ENCODE peak calls at places on chromosomes 5 and 9, in four cellular contexts. I is BE2C, N is HCT116, L is IMR-90. S is an unnamed sample.
A peak's percentile ranks its signal among the peaks of the same experiment; 100 is the strongest.

GRCh38 chr5:56669534-56670483 is 145.5 kb upstream of the MAP3K1 start:
- DNase-seq in I (no peak), N (no peak), L (peak; percentile 12), S (no peak)

GRCh38 chr5:159504857-159505304 is 174.6 kb upstream of the IL12B start:
- DNase-seq in I (peak; percentile 15), N (no peak), L (peak; percentile 78), S (no peak)

GRCh38 chr5:111224561-111224989 is 391 bp downstream of the CAMK4 start:
- DNase-seq in I (peak; percentile 41), N (no peak), L (peak; percentile 7), S (no peak)

GRCh38 chr9:13719410-13719809 is 439.9 kb upstream of the MPDZ start:
- DNase-seq in I (peak; percentile 21), N (no peak), L (peak; percentile 36), S (no peak)

GRCh38 chr5:76542887-76543690 is 80.1 kb downstream of the F2RL2 start:
- DNase-seq in I (no peak), N (no peak), L (peak; percentile 18), S (no peak)

GRCh38 chr5:6950872-6951271 is 237.6 kb downstream of the TENT4A start:
- DNase-seq in I (no peak), N (no peak), L (no peak), S (no peak)

GRCh38 chr5:146873186-146873917 is 5.2 kb downstream of the PPP2R2B start:
- DNase-seq in I (peak; percentile 24), N (no peak), L (no peak), S (no peak)

GRCh38 chr9:5529683-5530221 is 19.4 kb downstream of the PDCD1LG2 start:
- DNase-seq in I (no peak), N (no peak), L (peak; percentile 74), S (no peak)

GRCh38 chr5:154673506-154673905 is 81.7 kb upstream of the LARP1 start:
- DNase-seq in I (no peak), N (no peak), L (no peak), S (no peak)

GRCh38 chr9:21081999-21082398 is 4.3 kb upstream of the IFNB1 start:
- DNase-seq in I (no peak), N (no peak), L (no peak), S (no peak)

GRCh38 chr9:18429065-18429464 is 44.9 kb upstream of the ADAMTSL1 start:
- DNase-seq in I (no peak), N (no peak), L (peak; percentile 75), S (no peak)

GRCh38 chr5:173643964-173644363 is 27.5 kb upstream of the BOD1 start:
- DNase-seq in I (peak; percentile 85), N (no peak), L (peak; percentile 10), S (no peak)

GRCh38 chr5:172168311-172168710 is 19.7 kb downstream of the STK10 start:
- DNase-seq in I (no peak), N (no peak), L (no peak), S (no peak)

GRCh38 chr9:18424132-18424531 is 49.8 kb upstream of the ADAMTSL1 start:
- DNase-seq in I (no peak), N (no peak), L (peak; percentile 15), S (no peak)

GRCh38 chr5:5387192-5387591 is 35.3 kb upstream of the ICE1 start:
- DNase-seq in I (no peak), N (no peak), L (no peak), S (no peak)

GRCh38 chr9:130860458-130861316 is 25.6 kb downstream of the ABL1 start:
- DNase-seq in I (no peak), N (peak; percentile 26), L (peak; percentile 99), S (peak; percentile 34)
- TF ChIP-seq CTCF in I (no peak), N (no peak), L (peak; percentile 55), S (no peak)

DNA sequence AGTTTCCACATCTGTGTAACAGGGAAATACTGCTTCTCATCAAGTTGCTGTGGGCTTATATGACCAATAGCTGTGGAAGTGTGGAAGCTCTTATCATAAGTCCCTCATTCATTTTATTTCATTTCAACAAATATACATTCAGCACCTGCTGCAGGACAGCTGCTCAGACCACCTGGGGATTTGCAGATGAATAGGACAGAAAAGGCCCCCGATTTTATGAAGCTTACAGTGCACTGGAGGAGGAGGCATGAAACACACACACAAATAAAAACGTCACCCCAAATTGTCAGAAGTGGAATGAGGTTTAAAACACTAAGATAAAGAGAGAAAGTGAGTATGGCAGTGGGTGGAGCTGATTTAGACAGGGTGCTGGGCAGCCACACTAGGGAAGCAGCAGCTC is 107.2 kb downstream of the DRD1 start:
- DNase-seq in I (no peak), N (no peak), L (no peak), S (no peak)
- TF ChIP-seq CTCF in I (no peak), N (no peak), L (no peak), S (no peak)

DNA sequence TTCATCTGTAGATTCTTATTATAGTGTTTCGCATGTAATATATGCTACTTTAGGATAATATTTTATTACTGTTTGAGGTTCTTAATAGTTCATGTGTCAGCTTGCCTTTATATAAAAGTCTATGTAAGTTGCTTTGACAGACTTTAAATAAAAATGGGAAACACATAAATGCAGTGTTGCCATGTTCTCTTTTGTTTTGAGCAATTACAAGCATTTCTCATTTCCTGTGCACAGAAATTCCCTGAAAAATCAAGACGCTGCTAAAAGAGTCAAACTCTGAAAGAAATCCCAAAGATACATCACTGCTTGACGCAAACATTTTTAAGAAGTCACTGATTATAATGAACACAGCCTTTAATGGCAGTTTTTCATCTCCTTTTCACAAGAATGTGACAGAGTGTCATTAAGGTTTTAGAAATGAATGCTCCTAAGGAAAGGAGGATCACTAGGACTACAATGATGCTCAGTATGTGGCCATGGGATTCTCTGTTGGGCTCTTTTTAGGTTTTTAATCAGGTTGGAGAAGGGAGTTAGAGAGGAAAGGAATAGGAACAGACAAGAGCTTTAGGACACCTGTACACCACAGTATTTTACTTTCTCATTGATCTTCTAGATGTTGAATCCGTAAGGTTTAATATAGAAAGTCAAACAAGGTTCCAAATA is 29.4 kb downstream of the ZCCHC7 start:
- DNase-seq in I (no peak), N (no peak), L (no peak), S (no peak)
- TF ChIP-seq CTCF in I (no peak), N (no peak), L (no peak), S (no peak)

GRCh38 chr5:73196201-73196600 is 23.2 kb downstream of the TMEM174 start:
- DNase-seq in I (no peak), N (no peak), L (no peak), S (no peak)

GRCh38 chr5:73198833-73199592 is 26.0 kb downstream of the TMEM174 start:
- DNase-seq in I (no peak), N (no peak), L (no peak), S (no peak)

GRCh38 chr5:73201547-73202513 is 28.8 kb downstream of the TMEM174 start:
- DNase-seq in I (peak; percentile 89), N (peak; percentile 78), L (peak; percentile 47), S (peak; percentile 27)

GRCh38 chr5:73197637-73198257 is 24.8 kb downstream of the TMEM174 start:
- DNase-seq in I (no peak), N (no peak), L (no peak), S (no peak)

DNA sequence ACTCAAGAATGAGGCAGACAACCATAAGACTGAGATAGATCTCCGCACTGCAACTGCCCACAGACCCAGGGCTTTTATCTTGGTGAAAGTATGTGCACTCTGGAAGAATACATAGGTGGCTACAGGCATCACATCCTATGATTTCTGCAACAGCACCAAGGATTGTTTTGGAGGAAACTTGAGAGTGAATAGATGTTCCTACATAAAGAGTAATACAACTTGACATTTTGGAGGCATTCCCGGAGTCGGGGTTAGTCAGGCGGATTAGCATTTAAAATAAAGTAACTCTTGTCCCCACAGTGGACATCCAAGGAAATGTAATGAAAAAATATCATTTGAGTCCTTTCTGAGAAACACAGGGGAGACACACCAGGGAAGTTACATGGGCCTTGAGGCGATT is 26.7 kb downstream of the TMEM174 start:
- DNase-seq in I (no peak), N (no peak), L (no peak), S (no peak)
- TF ChIP-seq CTCF in I (no peak), N (no peak), L (no peak), S (no peak)

S was measured in omental fat pad.